ENCODE peak calls at places on chromosomes 7 and 10, in six cellular contexts. O is hypothalamus, V is glutamatergic neuron, B is KBM-7, X is mammary epithelial cell, J is cerebellum. Z is an unnamed sample.

GRCh38 chr10:124612611-124613498 is 131.3 kb downstream of the FAM53B start:
- DNase-seq in V (no peak), B (peak), J (no peak), O (no peak), X (no peak), Z (no peak)

GRCh38 chr10:115157357-115157756 is 64.2 kb downstream of the ATRNL1 start:
- DNase-seq in O (no peak), B (no peak), X (no peak), J (no peak), V (no peak), Z (no peak)

GRCh38 chr10:14507156-14507555 is 176.4 kb upstream of the FRMD4A start:
- DNase-seq in X (no peak), B (peak), J (no peak), V (no peak), O (no peak), Z (peak)

GRCh38 chr10:48523820-48524758 is 80.8 kb downstream of the ARHGAP22 start:
- DNase-seq in V (peak), B (peak), X (no peak), J (no peak), O (no peak), Z (no peak)

GRCh38 chr7:5528071-5528814 is 104.6 kb upstream of the TNRC18 start:
- DNase-seq in X (peak), O (peak), V (no peak), B (no peak), J (no peak), Z (peak)

GRCh38 chr10:31215052-31215451 is 104.0 kb upstream of the ZEB1 start:
- DNase-seq in O (no peak), B (peak), J (no peak), V (no peak), X (no peak), Z (no peak)

GRCh38 chr7:156820445-156821063 is 72.4 kb downstream of the LMBR1 start:
- DNase-seq in O (no peak), X (no peak), B (no peak), V (no peak), J (no peak), Z (no peak)

GRCh38 chr10:72846225-72846624 is 47.3 kb upstream of the OIT3 start:
- DNase-seq in J (no peak), B (no peak), V (no peak), O (no peak), X (peak), Z (no peak)

GRCh38 chr7:127582361-127582760 is 3.0 kb downstream of the GCC1 start:
- DNase-seq in O (peak), B (no peak), X (no peak), J (peak), V (no peak), Z (no peak)

GRCh38 chr7:121344497-121344896 is 15.7 kb downstream of the WNT16 start:
- DNase-seq in V (no peak), J (no peak), B (no peak), X (no peak), O (no peak), Z (no peak)

GRCh38 chr10:132532784-132533560 is 4.6 kb upstream of the INPP5A start:
- DNase-seq in V (no peak), B (no peak), O (no peak), X (peak), J (no peak), Z (no peak)

GRCh38 chr7:66281678-66282593 is 76.8 kb downstream of the TPST1 start:
- DNase-seq in O (no peak), V (no peak), X (peak), J (no peak), B (peak), Z (no peak)

GRCh38 chr7:141649865-141650499 is 52.0 kb downstream of the DENND11 start:
- DNase-seq in B (peak), J (peak), X (peak), O (peak), V (peak), Z (no peak)

GRCh38 chr7:2723138-2723850 is 35.3 kb downstream of the AMZ1 start:
- DNase-seq in B (no peak), V (peak), J (no peak), X (no peak), O (no peak), Z (no peak)

GRCh38 chr7:134372858-134373257 is 56.1 kb upstream of the SLC35B4 start:
- DNase-seq in X (peak), B (no peak), V (no peak), O (no peak), J (no peak), Z (no peak)

GRCh38 chr7:90629306-90629918 is 33.3 kb downstream of the CDK14 start:
- DNase-seq in O (no peak), X (peak), V (no peak), J (no peak), B (peak), Z (no peak)

GRCh38 chr7:157787275-157787701 is 450.5 kb downstream of the DNAJB6 start:
- DNase-seq in X (no peak), O (no peak), J (no peak), V (no peak), B (no peak), Z (no peak)

GRCh38 chr10:96789571-96790108 is 42.5 kb upstream of the LCOR start:
- DNase-seq in O (no peak), X (no peak), B (peak), V (no peak), J (no peak), Z (no peak)

GRCh38 chr10:103168436-103168835 is 24.6 kb downstream of the NT5C2 start:
- DNase-seq in O (no peak), V (no peak), X (peak), J (no peak), B (no peak), Z (no peak)

Z was measured in effector memory CD4-positive, alpha-beta T cell.